ENCODE peak calls at places on chromosomes 4 and X, in eight cellular contexts. One of them, this sample, is unnamed.

GRCh38 chr4:46389301-46389761 is 597 bp downstream of the GABRA2 start:
- DNase-seq in IMR-90: no peak
- DNase-seq in GM13976: peak; percentile 9
- DNase-seq in colonic mucosa: peak; percentile 62
- DNase-seq in psoas muscle: no peak
- DNase-seq in foreskin fibroblast: no peak
- DNase-seq in WTC11: peak; percentile 24
- DNase-seq in endodermal cell: peak; percentile 73
- DNase-seq in this sample: no peak

GRCh38 chr4:174084542-174084941 is 198.9 kb downstream of the FBXO8 start:
- DNase-seq in IMR-90: no peak
- DNase-seq in GM13976: no peak
- DNase-seq in colonic mucosa: no peak
- DNase-seq in psoas muscle: no peak
- DNase-seq in foreskin fibroblast: peak; percentile 47
- DNase-seq in WTC11: no peak
- DNase-seq in endodermal cell: no peak
- DNase-seq in this sample: no peak

GRCh38 chr4:88382621-88383020 is 4.0 kb downstream of the HERC6 start:
- DNase-seq in IMR-90: no peak
- DNase-seq in GM13976: peak; percentile 27
- DNase-seq in colonic mucosa: no peak
- DNase-seq in psoas muscle: no peak
- DNase-seq in foreskin fibroblast: no peak
- DNase-seq in WTC11: no peak
- DNase-seq in endodermal cell: no peak
- DNase-seq in this sample: no peak

GRCh38 chrX:95076449-95076848 is 1402.4 kb downstream of the FAM133A start:
- DNase-seq in IMR-90: peak; percentile 10
- DNase-seq in GM13976: no peak
- DNase-seq in colonic mucosa: no peak
- DNase-seq in psoas muscle: no peak
- DNase-seq in foreskin fibroblast: peak; percentile 38
- DNase-seq in WTC11: no peak
- DNase-seq in endodermal cell: peak; percentile 75
- DNase-seq in this sample: peak; percentile 5

GRCh38 chr4:172845281-172845680 is 323.3 kb upstream of the GALNT7 start:
- DNase-seq in IMR-90: no peak
- DNase-seq in GM13976: no peak
- DNase-seq in colonic mucosa: no peak
- DNase-seq in psoas muscle: no peak
- DNase-seq in foreskin fibroblast: no peak
- DNase-seq in WTC11: no peak
- DNase-seq in endodermal cell: no peak
- DNase-seq in this sample: no peak

GRCh38 chrX:11437642-11438379 is 144.6 kb downstream of the AMELX start:
- DNase-seq in IMR-90: peak; percentile 55
- DNase-seq in GM13976: no peak
- DNase-seq in colonic mucosa: no peak
- DNase-seq in psoas muscle: peak; percentile 58
- DNase-seq in foreskin fibroblast: peak; percentile 90
- DNase-seq in WTC11: no peak
- DNase-seq in endodermal cell: no peak
- DNase-seq in this sample: no peak

GRCh38 chr4:112519689-112520597 is 4.0 kb upstream of the NEUROG2 start:
- DNase-seq in IMR-90: no peak
- DNase-seq in GM13976: no peak
- DNase-seq in colonic mucosa: no peak
- DNase-seq in psoas muscle: no peak
- DNase-seq in foreskin fibroblast: no peak
- DNase-seq in WTC11: peak; percentile 70
- DNase-seq in endodermal cell: peak; percentile 88
- DNase-seq in this sample: no peak

GRCh38 chrX:101108293-101108692 is 10.3 kb downstream of the CENPI start:
- DNase-seq in IMR-90: peak; percentile 77
- DNase-seq in GM13976: no peak
- DNase-seq in colonic mucosa: no peak
- DNase-seq in psoas muscle: no peak
- DNase-seq in foreskin fibroblast: peak; percentile 81
- DNase-seq in WTC11: no peak
- DNase-seq in endodermal cell: no peak
- DNase-seq in this sample: no peak

GRCh38 chr4:105061136-105061696 is 85.5 kb upstream of the TET2 start:
- DNase-seq in IMR-90: peak; percentile 5
- DNase-seq in GM13976: peak; percentile 54
- DNase-seq in colonic mucosa: peak; percentile 25
- DNase-seq in psoas muscle: no peak
- DNase-seq in foreskin fibroblast: no peak
- DNase-seq in WTC11: no peak
- DNase-seq in endodermal cell: peak; percentile 53
- DNase-seq in this sample: no peak

GRCh38 chrX:134025986-134026731 is 40.8 kb upstream of the GPC3 start:
- DNase-seq in IMR-90: no peak
- DNase-seq in GM13976: no peak
- DNase-seq in colonic mucosa: no peak
- DNase-seq in psoas muscle: no peak
- DNase-seq in foreskin fibroblast: no peak
- DNase-seq in WTC11: peak; percentile 11
- DNase-seq in endodermal cell: peak; percentile 49
- DNase-seq in this sample: peak; percentile 4

GRCh38 chr4:156896536-156896935 is 75.1 kb downstream of the PDGFC start:
- DNase-seq in IMR-90: no peak
- DNase-seq in GM13976: no peak
- DNase-seq in colonic mucosa: no peak
- DNase-seq in psoas muscle: no peak
- DNase-seq in foreskin fibroblast: no peak
- DNase-seq in WTC11: no peak
- DNase-seq in endodermal cell: no peak
- DNase-seq in this sample: no peak

DNA sequence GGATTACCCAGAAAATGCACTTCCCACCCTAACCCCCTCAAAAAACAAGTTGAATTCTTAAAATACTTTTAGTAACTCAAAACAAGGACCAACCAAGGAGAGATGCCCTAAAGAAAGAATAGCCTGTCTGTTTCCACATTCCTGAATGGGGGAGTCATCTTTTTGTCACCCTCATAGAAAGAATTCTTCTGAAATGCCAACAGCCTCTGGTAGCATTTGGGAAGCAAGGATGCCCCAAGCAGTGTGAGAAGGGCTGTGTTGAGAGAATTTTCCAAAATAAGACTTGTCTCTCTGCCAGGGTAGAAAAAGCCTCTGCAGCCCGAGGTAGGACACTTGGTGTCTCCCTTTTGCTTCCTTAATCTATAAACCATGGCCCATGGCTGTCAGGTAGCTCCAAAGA is 173.1 kb upstream of the VCX3A start:
- DNase-seq in IMR-90: no peak
- DNase-seq in GM13976: no peak
- DNase-seq in colonic mucosa: no peak
- DNase-seq in psoas muscle: no peak
- DNase-seq in foreskin fibroblast: no peak
- DNase-seq in WTC11: no peak
- DNase-seq in endodermal cell: no peak
- DNase-seq in this sample: no peak
- TF ChIP-seq CTCF in IMR-90: no peak
- TF ChIP-seq CTCF in GM13976: no peak
- TF ChIP-seq CTCF in colonic mucosa: no peak
- TF ChIP-seq CTCF in psoas muscle: no peak
- TF ChIP-seq CTCF in foreskin fibroblast: no peak
- TF ChIP-seq CTCF in WTC11: no peak
- TF ChIP-seq CTCF in endodermal cell: no peak
- TF ChIP-seq CTCF in this sample: no peak

DNA sequence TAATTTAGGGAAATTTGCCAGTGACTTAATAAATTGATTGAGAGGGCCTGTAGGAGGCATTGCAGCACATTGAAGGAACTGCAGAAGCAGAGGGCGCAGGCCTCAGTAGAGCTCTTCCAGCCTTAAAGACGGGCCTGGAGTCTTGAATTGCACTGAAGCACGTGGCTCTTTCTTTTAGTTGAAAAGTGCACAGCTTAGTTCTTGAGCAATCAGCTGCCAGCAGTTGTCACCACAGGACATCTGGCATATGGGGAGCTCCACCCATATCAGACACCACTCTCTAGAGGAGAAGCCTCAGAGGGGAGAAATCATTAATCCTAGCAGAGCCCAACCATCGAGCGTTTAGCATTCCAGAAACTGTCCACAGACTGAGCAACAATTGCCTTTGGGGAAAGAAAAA is 16.0 kb upstream of the FGF16 start:
- DNase-seq in IMR-90: peak; percentile 12
- DNase-seq in GM13976: no peak
- DNase-seq in colonic mucosa: no peak
- DNase-seq in psoas muscle: no peak
- DNase-seq in foreskin fibroblast: peak; percentile 87
- DNase-seq in WTC11: no peak
- DNase-seq in endodermal cell: no peak
- DNase-seq in this sample: no peak
- TF ChIP-seq CTCF in IMR-90: no peak
- TF ChIP-seq CTCF in GM13976: no peak
- TF ChIP-seq CTCF in colonic mucosa: no peak
- TF ChIP-seq CTCF in psoas muscle: no peak
- TF ChIP-seq CTCF in foreskin fibroblast: peak; percentile 15
- TF ChIP-seq CTCF in WTC11: no peak
- TF ChIP-seq CTCF in endodermal cell: no peak
- TF ChIP-seq CTCF in this sample: no peak

GRCh38 chr4:81407726-81408125 is 64.0 kb downstream of the RASGEF1B start:
- DNase-seq in IMR-90: no peak
- DNase-seq in GM13976: no peak
- DNase-seq in colonic mucosa: no peak
- DNase-seq in psoas muscle: no peak
- DNase-seq in foreskin fibroblast: no peak
- DNase-seq in WTC11: no peak
- DNase-seq in endodermal cell: no peak
- DNase-seq in this sample: no peak

GRCh38 chr4:81405900-81406401 is 65.8 kb downstream of the RASGEF1B start:
- DNase-seq in IMR-90: peak; percentile 77
- DNase-seq in GM13976: peak; percentile 61
- DNase-seq in colonic mucosa: peak; percentile 69
- DNase-seq in psoas muscle: no peak
- DNase-seq in foreskin fibroblast: peak; percentile 88
- DNase-seq in WTC11: no peak
- DNase-seq in endodermal cell: no peak
- DNase-seq in this sample: peak; percentile 54

GRCh38 chr4:81409836-81410235 is 61.9 kb downstream of the RASGEF1B start:
- DNase-seq in IMR-90: no peak
- DNase-seq in GM13976: no peak
- DNase-seq in colonic mucosa: no peak
- DNase-seq in psoas muscle: no peak
- DNase-seq in foreskin fibroblast: no peak
- DNase-seq in WTC11: no peak
- DNase-seq in endodermal cell: no peak
- DNase-seq in this sample: no peak

GRCh38 chr4:81408341-81408740 is 63.4 kb downstream of the RASGEF1B start:
- DNase-seq in IMR-90: no peak
- DNase-seq in GM13976: no peak
- DNase-seq in colonic mucosa: no peak
- DNase-seq in psoas muscle: no peak
- DNase-seq in foreskin fibroblast: no peak
- DNase-seq in WTC11: no peak
- DNase-seq in endodermal cell: no peak
- DNase-seq in this sample: no peak

DNA sequence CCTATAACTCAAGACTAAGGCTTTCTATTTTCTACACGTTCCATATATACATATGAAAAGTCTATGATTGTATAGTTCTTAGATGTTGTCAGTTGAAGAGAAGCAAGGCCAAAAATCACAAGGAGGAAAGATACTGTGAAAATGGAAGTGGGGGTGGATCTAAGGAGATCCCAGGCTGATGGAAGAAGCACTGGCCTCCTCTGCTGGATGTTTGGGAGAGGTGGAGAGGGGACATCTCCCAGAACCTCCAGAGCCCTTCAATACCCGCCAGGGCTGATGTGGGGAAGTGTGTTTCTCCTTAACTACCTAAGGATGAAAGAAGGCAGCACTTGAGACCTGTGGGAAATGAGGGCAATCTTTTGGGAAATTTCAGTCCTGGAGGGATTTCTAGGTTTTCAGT is 67.4 kb downstream of the RASGEF1B start:
- DNase-seq in IMR-90: peak; percentile 5
- DNase-seq in GM13976: no peak
- DNase-seq in colonic mucosa: no peak
- DNase-seq in psoas muscle: no peak
- DNase-seq in foreskin fibroblast: peak; percentile 49
- DNase-seq in WTC11: no peak
- DNase-seq in endodermal cell: no peak
- DNase-seq in this sample: no peak
- TF ChIP-seq CTCF in IMR-90: peak; percentile 31
- TF ChIP-seq CTCF in GM13976: no peak
- TF ChIP-seq CTCF in colonic mucosa: no peak
- TF ChIP-seq CTCF in psoas muscle: no peak
- TF ChIP-seq CTCF in foreskin fibroblast: no peak
- TF ChIP-seq CTCF in WTC11: no peak
- TF ChIP-seq CTCF in endodermal cell: peak; percentile 66
- TF ChIP-seq CTCF in this sample: no peak

DNA sequence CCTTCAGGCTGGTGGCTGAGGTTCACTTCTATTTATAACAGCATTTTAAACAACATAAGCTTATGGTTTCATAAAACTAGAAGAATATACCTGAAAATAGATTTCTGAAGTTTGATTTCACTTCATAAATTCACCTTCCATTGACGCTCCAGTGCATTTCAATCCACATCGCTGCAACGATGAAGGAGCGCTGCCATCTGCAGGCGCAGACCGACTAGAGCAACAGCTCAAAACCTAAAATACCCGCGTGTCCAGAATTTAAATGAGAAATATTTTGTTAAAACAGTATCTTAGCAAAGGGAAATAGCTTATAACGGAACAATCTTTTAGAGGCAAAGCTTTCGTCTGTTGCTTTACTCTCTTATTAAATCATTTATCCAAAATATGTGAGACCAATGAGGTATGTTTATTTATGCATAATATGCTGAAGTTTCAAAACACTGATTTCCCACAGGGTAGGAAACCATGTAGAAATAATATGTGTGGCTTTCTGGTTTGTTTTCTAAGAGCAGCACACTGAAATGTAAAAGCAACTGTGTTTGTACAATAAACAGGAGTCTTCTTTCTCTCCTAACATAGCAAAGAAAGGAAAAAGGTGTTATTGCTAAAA is 816.4 kb upstream of the FRG1 start:
- DNase-seq in IMR-90: peak; percentile 74
- DNase-seq in GM13976: no peak
- DNase-seq in colonic mucosa: no peak
- DNase-seq in psoas muscle: no peak
- DNase-seq in foreskin fibroblast: peak; percentile 79
- DNase-seq in WTC11: peak; percentile 56
- DNase-seq in endodermal cell: peak; percentile 67
- DNase-seq in this sample: peak; percentile 57
- TF ChIP-seq CTCF in IMR-90: peak; percentile 91
- TF ChIP-seq CTCF in GM13976: no peak
- TF ChIP-seq CTCF in colonic mucosa: peak; percentile 25
- TF ChIP-seq CTCF in psoas muscle: peak; percentile 43
- TF ChIP-seq CTCF in foreskin fibroblast: peak; percentile 88
- TF ChIP-seq CTCF in WTC11: no peak
- TF ChIP-seq CTCF in endodermal cell: peak; percentile 83
- TF ChIP-seq CTCF in this sample: peak; percentile 49

This sample was measured in endothelial cell.